ENCODE peak calls at places on chromosome 9, in seven cellular contexts. T is body of pancreas; A is endodermal cell; V is small intestine; B is H7; H is heart left ventricle; Q is CD8-positive, alpha-beta memory T cell. S is an unnamed sample.
A peak's percentile ranks its signal among the peaks of the same experiment; 100 is the strongest.

GRCh38 chr9:2228641-2229040 is 213.5 kb downstream of the SMARCA2 start:
- DNase-seq in T (no peak), A (no peak), V (no peak), B (no peak), H (no peak), Q (no peak), S (no peak)

GRCh38 chr9:123326662-123327093 is 29.3 kb upstream of the CRB2 start:
- DNase-seq in T (no peak), A (peak; percentile 64), V (no peak), B (no peak), H (no peak), Q (no peak), S (no peak)

GRCh38 chr9:37471942-37472679 is 6.9 kb upstream of the ZBTB5 start:
- DNase-seq in T (no peak), A (peak; percentile 77), V (peak; percentile 70), B (peak; percentile 76), H (no peak), Q (no peak), S (no peak)

GRCh38 chr9:125461501-125462190 is 200.0 kb downstream of the GAPVD1 start:
- DNase-seq in T (no peak), A (no peak), V (no peak), B (no peak), H (no peak), Q (no peak), S (no peak)

GRCh38 chr9:117723986-117724654 is 19.9 kb downstream of the TLR4 start:
- DNase-seq in T (no peak), A (no peak), V (no peak), B (no peak), H (peak; percentile 47), Q (no peak), S (no peak)

GRCh38 chr9:34809504-34810186 is 99.7 kb upstream of the CCL21 start:
- DNase-seq in T (peak; percentile 43), A (peak; percentile 90), V (no peak), B (peak; percentile 88), H (peak; percentile 31), Q (no peak), S (no peak)

GRCh38 chr9:82206490-82206889 is 217.9 kb downstream of the SPATA31D1 start:
- DNase-seq in T (no peak), A (no peak), V (no peak), B (no peak), H (no peak), Q (no peak), S (no peak)

GRCh38 chr9:34547960-34548603 is 25.3 kb upstream of the ENHO start:
- DNase-seq in T (peak; percentile 91), A (peak; percentile 94), V (peak; percentile 53), B (peak; percentile 95), H (peak; percentile 80), Q (no peak), S (peak; percentile 80)

GRCh38 chr9:98913705-98914104 is 30.0 kb upstream of the COL15A1 start:
- DNase-seq in T (no peak), A (peak; percentile 30), V (no peak), B (no peak), H (no peak), Q (no peak), S (no peak)

GRCh38 chr9:35909274-35909673 is at the start of gene SPAAR:
- DNase-seq in T (no peak), A (peak; percentile 73), V (no peak), B (peak; percentile 52), H (peak; percentile 44), Q (no peak), S (no peak)

GRCh38 chr9:130972957-130973685 is 34.1 kb upstream of the FIBCD1 start:
- DNase-seq in T (no peak), A (peak; percentile 60), V (no peak), B (peak; percentile 70), H (no peak), Q (no peak), S (no peak)
- H3K27me3 ChIP-seq in T (no peaks in the 10 kb centered on the region), A (no peaks in the 10 kb centered on the region), V (no peaks in the 10 kb centered on the region), B (no peaks in the 10 kb centered on the region), H (peaks cover 17% of the 10 kb centered on the region), Q (peaks cover 37% of the 10 kb centered on the region), S (peaks cover 13% of the 10 kb centered on the region)

GRCh38 chr9:122218885-122219855 is 9.6 kb downstream of the LHX6 start:
- DNase-seq in T (no peak), A (peak; percentile 81), V (no peak), B (peak; percentile 79), H (no peak), Q (no peak), S (no peak)
- H3K27me3 ChIP-seq in T (no peaks in the 10 kb centered on the region), A (peaks cover 100% of the 10 kb centered on the region), V (peaks cover 47% of the 10 kb centered on the region), B (peaks cover 99% of the 10 kb centered on the region), H (peaks cover 96% of the 10 kb centered on the region), Q (peaks cover 34% of the 10 kb centered on the region), S (peaks cover 91% of the 10 kb centered on the region)

DNA sequence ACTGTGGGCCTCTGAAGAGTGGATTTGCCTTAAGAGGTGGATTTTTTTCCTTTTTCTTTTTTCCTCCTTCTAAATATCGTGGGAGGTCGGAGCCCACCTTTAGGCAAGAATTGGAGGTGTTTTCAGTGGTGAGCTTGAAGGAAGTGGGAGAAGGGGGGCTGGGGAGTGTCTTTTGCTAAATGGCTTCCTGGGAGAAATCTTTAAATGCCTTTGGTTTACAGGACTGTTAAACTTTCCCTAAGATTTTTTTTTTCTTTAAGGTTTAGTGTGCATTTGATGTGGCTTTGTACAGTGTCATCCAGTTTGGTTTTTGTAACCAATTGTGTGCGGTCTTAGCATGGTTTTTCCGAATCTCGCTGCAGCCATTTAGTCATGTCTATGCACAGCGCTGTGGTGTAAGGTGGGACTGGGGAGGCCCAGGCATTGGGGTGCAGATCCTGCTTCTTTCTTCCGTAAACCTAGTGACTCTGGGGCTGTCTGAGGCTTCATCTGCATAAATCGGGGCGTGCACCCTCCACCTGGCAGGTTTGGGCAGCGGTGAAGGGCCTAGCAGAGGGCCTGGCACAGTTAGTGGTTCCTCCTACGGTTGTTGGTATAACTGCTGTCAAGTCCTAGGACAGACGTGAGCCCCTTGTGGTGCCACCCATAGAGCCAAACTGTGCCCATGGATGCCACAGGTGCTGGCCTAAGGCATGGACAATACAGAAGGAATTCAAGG is 1.3 kb downstream of the PRRC2B start:
- DNase-seq in T (peak; percentile 65), A (peak; percentile 82), V (peak; percentile 63), B (peak; percentile 70), H (no peak), Q (peak; percentile 64), S (no peak)
- H3K27me3 ChIP-seq in T (no peaks in the 10 kb centered on the region), A (no peaks in the 10 kb centered on the region), V (no peaks in the 10 kb centered on the region), B (no peaks in the 10 kb centered on the region), H (no peaks in the 10 kb centered on the region), Q (no peaks in the 10 kb centered on the region), S (no peaks in the 10 kb centered on the region)

GRCh38 chr9:17476401-17476800 is 102.5 kb upstream of the SH3GL2 start:
- DNase-seq in T (no peak), A (no peak), V (no peak), B (no peak), H (no peak), Q (no peak), S (no peak)
- H3K27me3 ChIP-seq in T (no peaks in the 10 kb centered on the region), A (no peaks in the 10 kb centered on the region), V (no peaks in the 10 kb centered on the region), B (no peaks in the 10 kb centered on the region), H (no peaks in the 10 kb centered on the region), Q (no peaks in the 10 kb centered on the region), S (no peaks in the 10 kb centered on the region)

GRCh38 chr9:121266356-121266755 is 1.6 kb upstream of the GSN start:
- DNase-seq in T (no peak), A (no peak), V (no peak), B (no peak), H (no peak), Q (no peak), S (no peak)

GRCh38 chr9:121268598-121269029 is 652 bp downstream of the GSN start:
- DNase-seq in T (no peak), A (no peak), V (peak; percentile 39), B (peak; percentile 48), H (no peak), Q (no peak), S (peak; percentile 43)

GRCh38 chr9:121267689-121268597 is at the start of gene GSN:
- DNase-seq in T (peak; percentile 85), A (peak; percentile 93), V (peak; percentile 72), B (peak; percentile 97), H (peak; percentile 91), Q (peak; percentile 27), S (peak; percentile 85)

GRCh38 chr9:121269030-121269887 is 1.3 kb downstream of the GSN start:
- DNase-seq in T (peak; percentile 50), A (peak; percentile 71), V (peak; percentile 71), B (peak; percentile 57), H (no peak), Q (no peak), S (peak; percentile 50)

GRCh38 chr9:121266906-121267650 is 884 bp upstream of the GSN start:
- DNase-seq in T (no peak), A (peak; percentile 50), V (no peak), B (no peak), H (peak; percentile 58), Q (no peak), S (peak; percentile 50)
- H3K27me3 ChIP-seq in T (no peaks in the 10 kb centered on the region), A (peaks cover 19% of the 10 kb centered on the region), V (no peaks in the 10 kb centered on the region), B (peaks cover 34% of the 10 kb centered on the region), H (no peaks in the 10 kb centered on the region), Q (peaks cover 5% of the 10 kb centered on the region), S (no peaks in the 10 kb centered on the region)

GRCh38 chr9:136334541-136334940 is 7.2 kb downstream of the GPSM1 start:
- DNase-seq in T (no peak), A (no peak), V (no peak), B (no peak), H (no peak), Q (no peak), S (no peak)

GRCh38 chr9:136336881-136337280 is 9.5 kb downstream of the GPSM1 start:
- DNase-seq in T (no peak), A (no peak), V (no peak), B (no peak), H (no peak), Q (no peak), S (no peak)

GRCh38 chr9:136337416-136338395 is 10.4 kb downstream of the GPSM1 start:
- DNase-seq in T (no peak), A (no peak), V (no peak), B (no peak), H (no peak), Q (no peak), S (no peak)

GRCh38 chr9:136335296-136336155 is 8.2 kb downstream of the GPSM1 start:
- DNase-seq in T (no peak), A (no peak), V (no peak), B (no peak), H (no peak), Q (no peak), S (no peak)

GRCh38 chr9:136336156-136336860 is 9.0 kb downstream of the GPSM1 start:
- DNase-seq in T (no peak), A (no peak), V (no peak), B (no peak), H (no peak), Q (no peak), S (no peak)
- H3K27me3 ChIP-seq in T (no peaks in the 10 kb centered on the region), A (no peaks in the 10 kb centered on the region), V (no peaks in the 10 kb centered on the region), B (no peaks in the 10 kb centered on the region), H (no peaks in the 10 kb centered on the region), Q (no peaks in the 10 kb centered on the region), S (no peaks in the 10 kb centered on the region)

S was measured in psoas muscle.